ENCODE peak calls at places on chromosomes 3 and 15, in eight cellular contexts. One of them, this sample, is unnamed.
A peak's percentile ranks its signal among the peaks of the same experiment; 100 is the strongest.

GRCh38 chr15:99443056-99443756 is 122.6 kb upstream of the MEF2A start:
- DNase-seq in WERI-Rb-1: no peak
- DNase-seq in A549: no peak
- DNase-seq in fibroblast of lung: no peak
- DNase-seq in IMR-90: no peak
- DNase-seq in OCI-LY7: no peak
- DNase-seq in heart right ventricle: no peak
- DNase-seq in endothelial cell of umbilical vein: no peak
- DNase-seq in this sample: peak; percentile 58

GRCh38 chr15:29935296-29936020 is 113.2 kb upstream of the TJP1 start:
- DNase-seq in A549: peak; percentile 51
- DNase-seq in WERI-Rb-1: no peak
- DNase-seq in IMR-90: no peak
- DNase-seq in endothelial cell of umbilical vein: no peak
- DNase-seq in fibroblast of lung: no peak
- DNase-seq in OCI-LY7: peak; percentile 1
- DNase-seq in heart right ventricle: no peak
- DNase-seq in this sample: no peak

GRCh38 chr3:24359102-24359501 is 135.5 kb downstream of the THRB start:
- DNase-seq in endothelial cell of umbilical vein: no peak
- DNase-seq in IMR-90: no peak
- DNase-seq in A549: no peak
- DNase-seq in fibroblast of lung: no peak
- DNase-seq in WERI-Rb-1: no peak
- DNase-seq in OCI-LY7: no peak
- DNase-seq in heart right ventricle: no peak
- DNase-seq in this sample: no peak

GRCh38 chr3:194133661-194134230 is 2.2 kb upstream of the HES1 start:
- DNase-seq in endothelial cell of umbilical vein: peak; percentile 76
- DNase-seq in heart right ventricle: peak; percentile 75
- DNase-seq in A549: peak; percentile 68
- DNase-seq in WERI-Rb-1: peak; percentile 22
- DNase-seq in OCI-LY7: peak; percentile 51
- DNase-seq in IMR-90: peak; percentile 55
- DNase-seq in fibroblast of lung: peak; percentile 75
- DNase-seq in this sample: peak; percentile 83

GRCh38 chr3:41158947-41159346 is 40.4 kb upstream of the CTNNB1 start:
- DNase-seq in A549: no peak
- DNase-seq in WERI-Rb-1: no peak
- DNase-seq in endothelial cell of umbilical vein: no peak
- DNase-seq in OCI-LY7: no peak
- DNase-seq in fibroblast of lung: no peak
- DNase-seq in heart right ventricle: no peak
- DNase-seq in IMR-90: no peak
- DNase-seq in this sample: no peak

GRCh38 chr3:85074003-85074402 is 115.2 kb downstream of the CADM2 start:
- DNase-seq in OCI-LY7: no peak
- DNase-seq in endothelial cell of umbilical vein: no peak
- DNase-seq in heart right ventricle: no peak
- DNase-seq in IMR-90: no peak
- DNase-seq in A549: no peak
- DNase-seq in fibroblast of lung: no peak
- DNase-seq in WERI-Rb-1: no peak
- DNase-seq in this sample: no peak

GRCh38 chr3:140160553-140160952 is 225.6 kb downstream of the CLSTN2 start:
- DNase-seq in endothelial cell of umbilical vein: no peak
- DNase-seq in fibroblast of lung: no peak
- DNase-seq in WERI-Rb-1: no peak
- DNase-seq in IMR-90: no peak
- DNase-seq in A549: no peak
- DNase-seq in heart right ventricle: no peak
- DNase-seq in OCI-LY7: no peak
- DNase-seq in this sample: no peak

GRCh38 chr3:28577941-28578340 is 229.3 kb upstream of the AZI2 start:
- DNase-seq in A549: no peak
- DNase-seq in endothelial cell of umbilical vein: no peak
- DNase-seq in fibroblast of lung: no peak
- DNase-seq in IMR-90: no peak
- DNase-seq in WERI-Rb-1: no peak
- DNase-seq in heart right ventricle: no peak
- DNase-seq in OCI-LY7: no peak
- DNase-seq in this sample: no peak

GRCh38 chr3:63655519-63655918 is 3.0 kb downstream of the SNTN start:
- DNase-seq in A549: no peak
- DNase-seq in WERI-Rb-1: no peak
- DNase-seq in heart right ventricle: no peak
- DNase-seq in OCI-LY7: no peak
- DNase-seq in IMR-90: peak; percentile 56
- DNase-seq in fibroblast of lung: peak; percentile 98
- DNase-seq in endothelial cell of umbilical vein: no peak
- DNase-seq in this sample: no peak

GRCh38 chr3:187464682-187465081 is 96.5 kb downstream of the RTP4 start:
- DNase-seq in heart right ventricle: no peak
- DNase-seq in IMR-90: no peak
- DNase-seq in fibroblast of lung: no peak
- DNase-seq in WERI-Rb-1: no peak
- DNase-seq in endothelial cell of umbilical vein: no peak
- DNase-seq in A549: no peak
- DNase-seq in OCI-LY7: no peak
- DNase-seq in this sample: no peak

GRCh38 chr3:55445551-55445950 is 41.6 kb downstream of the WNT5A start:
- DNase-seq in WERI-Rb-1: no peak
- DNase-seq in A549: no peak
- DNase-seq in IMR-90: no peak
- DNase-seq in fibroblast of lung: no peak
- DNase-seq in heart right ventricle: no peak
- DNase-seq in OCI-LY7: no peak
- DNase-seq in endothelial cell of umbilical vein: no peak
- DNase-seq in this sample: no peak

GRCh38 chr3:69963643-69964042 is 35.9 kb upstream of the SAMMSON start:
- DNase-seq in IMR-90: no peak
- DNase-seq in OCI-LY7: no peak
- DNase-seq in A549: no peak
- DNase-seq in WERI-Rb-1: no peak
- DNase-seq in endothelial cell of umbilical vein: no peak
- DNase-seq in fibroblast of lung: no peak
- DNase-seq in heart right ventricle: no peak
- DNase-seq in this sample: no peak

GRCh38 chr3:52119826-52120225 is 34.4 kb downstream of the POC1A start:
- DNase-seq in WERI-Rb-1: no peak
- DNase-seq in A549: no peak
- DNase-seq in fibroblast of lung: no peak
- DNase-seq in IMR-90: no peak
- DNase-seq in OCI-LY7: no peak
- DNase-seq in endothelial cell of umbilical vein: no peak
- DNase-seq in heart right ventricle: no peak
- DNase-seq in this sample: peak; percentile 64

GRCh38 chr15:57772223-57772957 is 65.9 kb downstream of the POLR2M start:
- DNase-seq in IMR-90: peak; percentile 17
- DNase-seq in endothelial cell of umbilical vein: no peak
- DNase-seq in fibroblast of lung: peak; percentile 4
- DNase-seq in WERI-Rb-1: no peak
- DNase-seq in OCI-LY7: no peak
- DNase-seq in A549: no peak
- DNase-seq in heart right ventricle: no peak
- DNase-seq in this sample: no peak
- TF ChIP-seq CTCF in IMR-90: no peak
- TF ChIP-seq CTCF in endothelial cell of umbilical vein: no peak
- TF ChIP-seq CTCF in fibroblast of lung: no peak
- TF ChIP-seq CTCF in WERI-Rb-1: no peak
- TF ChIP-seq CTCF in OCI-LY7: no peak
- TF ChIP-seq CTCF in A549: no peak
- TF ChIP-seq CTCF in heart right ventricle: no peak
- TF ChIP-seq CTCF in this sample: no peak

GRCh38 chr15:98002874-98003273 is 42.4 kb downstream of the ARRDC4 start:
- DNase-seq in WERI-Rb-1: no peak
- DNase-seq in endothelial cell of umbilical vein: no peak
- DNase-seq in A549: no peak
- DNase-seq in fibroblast of lung: no peak
- DNase-seq in heart right ventricle: no peak
- DNase-seq in OCI-LY7: no peak
- DNase-seq in IMR-90: no peak
- DNase-seq in this sample: no peak
- H3K27ac ChIP-seq in WERI-Rb-1: no peak overlapping the region
- H3K27ac ChIP-seq in endothelial cell of umbilical vein: no peak overlapping the region
- H3K27ac ChIP-seq in A549: no peak overlapping the region
- H3K27ac ChIP-seq in fibroblast of lung: no peak overlapping the region
- H3K27ac ChIP-seq in heart right ventricle: no peak overlapping the region
- H3K27ac ChIP-seq in OCI-LY7: no peak overlapping the region
- H3K27ac ChIP-seq in IMR-90: no peak overlapping the region
- H3K27ac ChIP-seq in this sample: peak overlapping the region; percentile 91

GRCh38 chr3:170437696-170438407 is 19.2 kb downstream of the CLDN11 start:
- DNase-seq in A549: peak; percentile 26
- DNase-seq in IMR-90: no peak
- DNase-seq in WERI-Rb-1: no peak
- DNase-seq in OCI-LY7: no peak
- DNase-seq in endothelial cell of umbilical vein: no peak
- DNase-seq in heart right ventricle: no peak
- DNase-seq in fibroblast of lung: no peak
- DNase-seq in this sample: no peak

GRCh38 chr3:170438836-170439235 is 20.2 kb downstream of the CLDN11 start:
- DNase-seq in WERI-Rb-1: no peak
- DNase-seq in endothelial cell of umbilical vein: no peak
- DNase-seq in OCI-LY7: no peak
- DNase-seq in IMR-90: no peak
- DNase-seq in A549: no peak
- DNase-seq in heart right ventricle: no peak
- DNase-seq in fibroblast of lung: no peak
- DNase-seq in this sample: no peak

GRCh38 chr3:170442945-170443344 is 24.3 kb downstream of the CLDN11 start:
- DNase-seq in IMR-90: peak; percentile 51
- DNase-seq in OCI-LY7: no peak
- DNase-seq in endothelial cell of umbilical vein: no peak
- DNase-seq in heart right ventricle: no peak
- DNase-seq in WERI-Rb-1: no peak
- DNase-seq in A549: no peak
- DNase-seq in fibroblast of lung: no peak
- DNase-seq in this sample: no peak

GRCh38 chr3:170441412-170441811 is 22.7 kb downstream of the CLDN11 start:
- DNase-seq in A549: no peak
- DNase-seq in OCI-LY7: no peak
- DNase-seq in WERI-Rb-1: no peak
- DNase-seq in fibroblast of lung: no peak
- DNase-seq in heart right ventricle: no peak
- DNase-seq in IMR-90: no peak
- DNase-seq in endothelial cell of umbilical vein: no peak
- DNase-seq in this sample: no peak

GRCh38 chr3:170440346-170440745 is 21.7 kb downstream of the CLDN11 start:
- DNase-seq in A549: no peak
- DNase-seq in IMR-90: peak; percentile 63
- DNase-seq in endothelial cell of umbilical vein: peak; percentile 31
- DNase-seq in OCI-LY7: no peak
- DNase-seq in WERI-Rb-1: no peak
- DNase-seq in fibroblast of lung: peak; percentile 57
- DNase-seq in heart right ventricle: no peak
- DNase-seq in this sample: no peak
- TF ChIP-seq CTCF in A549: no peak
- TF ChIP-seq CTCF in IMR-90: no peak
- TF ChIP-seq CTCF in endothelial cell of umbilical vein: no peak
- TF ChIP-seq CTCF in OCI-LY7: no peak
- TF ChIP-seq CTCF in WERI-Rb-1: no peak
- TF ChIP-seq CTCF in fibroblast of lung: no peak
- TF ChIP-seq CTCF in heart right ventricle: no peak
- TF ChIP-seq CTCF in this sample: no peak

DNA sequence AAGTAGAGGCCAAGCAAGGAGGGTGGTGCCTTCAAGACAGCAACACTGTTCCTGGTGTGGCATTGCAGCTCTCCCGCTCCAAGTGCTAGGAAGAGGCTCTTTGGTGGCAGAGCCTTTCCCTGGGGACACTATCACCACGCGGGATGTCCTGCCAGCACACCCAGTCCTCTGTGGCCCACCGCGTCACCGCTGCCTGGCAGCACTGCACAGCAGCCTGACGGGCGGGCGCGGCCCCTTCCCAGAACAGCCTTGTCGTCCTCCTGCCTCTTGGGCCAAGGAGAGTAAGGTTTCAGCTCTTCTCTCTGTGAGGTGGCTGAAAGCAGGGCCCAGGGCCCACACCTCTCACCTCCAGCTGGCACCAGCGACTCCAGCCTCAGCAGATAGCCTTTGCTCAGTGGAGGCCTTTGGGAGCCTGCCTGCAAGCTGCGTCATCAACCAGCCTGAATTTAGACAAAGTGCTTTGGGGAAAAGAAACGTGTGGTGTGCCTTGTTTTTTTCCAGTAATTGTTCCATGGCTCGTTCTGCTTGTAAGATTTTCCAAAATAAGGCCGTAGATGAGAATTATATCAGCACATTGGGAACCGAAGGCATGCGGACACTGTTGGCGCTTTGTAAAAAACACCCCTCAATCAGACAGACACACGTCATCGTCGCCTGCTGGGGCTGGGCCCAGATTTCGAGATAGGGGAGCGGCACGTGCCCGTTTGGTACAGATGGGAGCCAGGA is 65.0 kb downstream of the AAGAB start:
- DNase-seq in OCI-LY7: no peak
- DNase-seq in IMR-90: peak; percentile 10
- DNase-seq in heart right ventricle: peak; percentile 87
- DNase-seq in A549: no peak
- DNase-seq in WERI-Rb-1: no peak
- DNase-seq in endothelial cell of umbilical vein: no peak
- DNase-seq in fibroblast of lung: no peak
- DNase-seq in this sample: peak; percentile 93
- H3K27ac ChIP-seq in OCI-LY7: no peak overlapping the region
- H3K27ac ChIP-seq in IMR-90: peak overlapping the region; percentile 84
- H3K27ac ChIP-seq in heart right ventricle: peak overlapping the region; percentile 85
- H3K27ac ChIP-seq in A549: peak overlapping the region; percentile 55
- H3K27ac ChIP-seq in WERI-Rb-1: no peak overlapping the region
- H3K27ac ChIP-seq in endothelial cell of umbilical vein: no peak overlapping the region
- H3K27ac ChIP-seq in fibroblast of lung: peak overlapping the region; percentile 83
- H3K27ac ChIP-seq in this sample: peak overlapping the region; percentile 76

This sample was measured in sigmoid colon.